ENCODE peak calls at places on chromosomes 2 and 18, in five cellular contexts. One of them, this sample, is unnamed.
A peak's percentile ranks its signal among the peaks of the same experiment; 100 is the strongest.

GRCh38 chr2:214232266-214232665 is 178.6 kb upstream of the VWC2L start:
- DNase-seq in T-helper 17 cell: no peak
- DNase-seq in fibroblast of lung: peak; percentile 30
- DNase-seq in NCI-H1105: no peak
- DNase-seq in activated naive CD8-positive, alpha-beta T cell treated with anti-CD3 and anti-CD28 coated beads, Interleukin-2, amount 50 U/mL, for 24 hours: no peak
- DNase-seq in this sample: no peak

GRCh38 chr2:20231632-20232031 is 6.7 kb upstream of the SDC1 start:
- DNase-seq in T-helper 17 cell: peak; percentile 6
- DNase-seq in fibroblast of lung: peak; percentile 72
- DNase-seq in NCI-H1105: no peak
- DNase-seq in activated naive CD8-positive, alpha-beta T cell treated with anti-CD3 and anti-CD28 coated beads, Interleukin-2, amount 50 U/mL, for 24 hours: no peak
- DNase-seq in this sample: peak; percentile 51

GRCh38 chr2:55772309-55772980 is 78.8 kb upstream of the PNPT1 start:
- DNase-seq in T-helper 17 cell: no peak
- DNase-seq in fibroblast of lung: no peak
- DNase-seq in NCI-H1105: no peak
- DNase-seq in activated naive CD8-positive, alpha-beta T cell treated with anti-CD3 and anti-CD28 coated beads, Interleukin-2, amount 50 U/mL, for 24 hours: no peak
- DNase-seq in this sample: no peak

GRCh38 chr2:219661197-219661954 is 33.9 kb downstream of the SLC4A3 start:
- DNase-seq in T-helper 17 cell: no peak
- DNase-seq in fibroblast of lung: peak; percentile 75
- DNase-seq in NCI-H1105: no peak
- DNase-seq in activated naive CD8-positive, alpha-beta T cell treated with anti-CD3 and anti-CD28 coated beads, Interleukin-2, amount 50 U/mL, for 24 hours: no peak
- DNase-seq in this sample: no peak

GRCh38 chr18:59783138-59783537 is 85.9 kb upstream of the CCBE1 start:
- DNase-seq in T-helper 17 cell: no peak
- DNase-seq in fibroblast of lung: peak; percentile 60
- DNase-seq in NCI-H1105: peak; percentile 18
- DNase-seq in activated naive CD8-positive, alpha-beta T cell treated with anti-CD3 and anti-CD28 coated beads, Interleukin-2, amount 50 U/mL, for 24 hours: no peak
- DNase-seq in this sample: no peak

GRCh38 chr2:26968001-26968400 is 2.4 kb upstream of the MAPRE3 start:
- DNase-seq in T-helper 17 cell: no peak
- DNase-seq in fibroblast of lung: peak; percentile 83
- DNase-seq in NCI-H1105: no peak
- DNase-seq in activated naive CD8-positive, alpha-beta T cell treated with anti-CD3 and anti-CD28 coated beads, Interleukin-2, amount 50 U/mL, for 24 hours: no peak
- DNase-seq in this sample: no peak

GRCh38 chr2:64626146-64626809 is 27.4 kb downstream of the SERTAD2 start:
- DNase-seq in T-helper 17 cell: no peak
- DNase-seq in fibroblast of lung: no peak
- DNase-seq in NCI-H1105: no peak
- DNase-seq in activated naive CD8-positive, alpha-beta T cell treated with anti-CD3 and anti-CD28 coated beads, Interleukin-2, amount 50 U/mL, for 24 hours: no peak
- DNase-seq in this sample: no peak

GRCh38 chr2:191910518-191910917 is 63.6 kb upstream of the CAVIN2 start:
- DNase-seq in T-helper 17 cell: no peak
- DNase-seq in fibroblast of lung: peak; percentile 91
- DNase-seq in NCI-H1105: no peak
- DNase-seq in activated naive CD8-positive, alpha-beta T cell treated with anti-CD3 and anti-CD28 coated beads, Interleukin-2, amount 50 U/mL, for 24 hours: no peak
- DNase-seq in this sample: no peak

GRCh38 chr18:60060026-60060425 is 160.2 kb downstream of the PMAIP1 start:
- DNase-seq in T-helper 17 cell: no peak
- DNase-seq in fibroblast of lung: peak; percentile 4
- DNase-seq in NCI-H1105: no peak
- DNase-seq in activated naive CD8-positive, alpha-beta T cell treated with anti-CD3 and anti-CD28 coated beads, Interleukin-2, amount 50 U/mL, for 24 hours: no peak
- DNase-seq in this sample: no peak

GRCh38 chr2:218879881-218880748 is 537 bp upstream of the WNT10A start:
- DNase-seq in T-helper 17 cell: peak; percentile 86
- DNase-seq in fibroblast of lung: no peak
- DNase-seq in NCI-H1105: peak; percentile 65
- DNase-seq in activated naive CD8-positive, alpha-beta T cell treated with anti-CD3 and anti-CD28 coated beads, Interleukin-2, amount 50 U/mL, for 24 hours: peak; percentile 71
- DNase-seq in this sample: peak; percentile 78

GRCh38 chr2:86372641-86373502 is 35.4 kb upstream of the REEP1 start:
- DNase-seq in T-helper 17 cell: no peak
- DNase-seq in fibroblast of lung: peak; percentile 33
- DNase-seq in NCI-H1105: peak; percentile 13
- DNase-seq in activated naive CD8-positive, alpha-beta T cell treated with anti-CD3 and anti-CD28 coated beads, Interleukin-2, amount 50 U/mL, for 24 hours: peak; percentile 20
- DNase-seq in this sample: no peak

GRCh38 chr2:55949613-55950012 is 26.0 kb upstream of the EFEMP1 start:
- DNase-seq in T-helper 17 cell: no peak
- DNase-seq in fibroblast of lung: no peak
- DNase-seq in NCI-H1105: no peak
- DNase-seq in activated naive CD8-positive, alpha-beta T cell treated with anti-CD3 and anti-CD28 coated beads, Interleukin-2, amount 50 U/mL, for 24 hours: no peak
- DNase-seq in this sample: no peak

GRCh38 chr2:15284601-15285000 is 276.5 kb downstream of the NBAS start:
- DNase-seq in T-helper 17 cell: no peak
- DNase-seq in fibroblast of lung: no peak
- DNase-seq in NCI-H1105: peak; percentile 30
- DNase-seq in activated naive CD8-positive, alpha-beta T cell treated with anti-CD3 and anti-CD28 coated beads, Interleukin-2, amount 50 U/mL, for 24 hours: no peak
- DNase-seq in this sample: no peak

GRCh38 chr18:12288406-12288762 is 19.7 kb upstream of the TUBB6 start:
- DNase-seq in T-helper 17 cell: no peak
- DNase-seq in fibroblast of lung: no peak
- DNase-seq in NCI-H1105: no peak
- DNase-seq in activated naive CD8-positive, alpha-beta T cell treated with anti-CD3 and anti-CD28 coated beads, Interleukin-2, amount 50 U/mL, for 24 hours: no peak
- DNase-seq in this sample: no peak

GRCh38 chr18:34330308-34330707 is 105.6 kb upstream of the NOL4 start:
- DNase-seq in T-helper 17 cell: no peak
- DNase-seq in fibroblast of lung: no peak
- DNase-seq in NCI-H1105: no peak
- DNase-seq in activated naive CD8-positive, alpha-beta T cell treated with anti-CD3 and anti-CD28 coated beads, Interleukin-2, amount 50 U/mL, for 24 hours: no peak
- DNase-seq in this sample: no peak

GRCh38 chr2:229622495-229623355 is 91.6 kb downstream of the DNER start:
- DNase-seq in T-helper 17 cell: no peak
- DNase-seq in fibroblast of lung: peak; percentile 18
- DNase-seq in NCI-H1105: no peak
- DNase-seq in activated naive CD8-positive, alpha-beta T cell treated with anti-CD3 and anti-CD28 coated beads, Interleukin-2, amount 50 U/mL, for 24 hours: no peak
- DNase-seq in this sample: no peak

GRCh38 chr2:3766824-3767223 is 63.4 kb downstream of the DCDC2C start:
- DNase-seq in T-helper 17 cell: no peak
- DNase-seq in fibroblast of lung: no peak
- DNase-seq in NCI-H1105: no peak
- DNase-seq in activated naive CD8-positive, alpha-beta T cell treated with anti-CD3 and anti-CD28 coated beads, Interleukin-2, amount 50 U/mL, for 24 hours: no peak
- DNase-seq in this sample: no peak

GRCh38 chr2:196514641-196515040 is 124.9 kb upstream of the CCDC150 start:
- DNase-seq in T-helper 17 cell: no peak
- DNase-seq in fibroblast of lung: no peak
- DNase-seq in NCI-H1105: no peak
- DNase-seq in activated naive CD8-positive, alpha-beta T cell treated with anti-CD3 and anti-CD28 coated beads, Interleukin-2, amount 50 U/mL, for 24 hours: no peak
- DNase-seq in this sample: no peak

GRCh38 chr2:113067681-113068080 is at the start of gene IL1F10:
- DNase-seq in T-helper 17 cell: no peak
- DNase-seq in fibroblast of lung: no peak
- DNase-seq in NCI-H1105: no peak
- DNase-seq in activated naive CD8-positive, alpha-beta T cell treated with anti-CD3 and anti-CD28 coated beads, Interleukin-2, amount 50 U/mL, for 24 hours: no peak
- DNase-seq in this sample: no peak

GRCh38 chr18:3453540-3454364 is 3.8 kb downstream of the TGIF1 start:
- DNase-seq in T-helper 17 cell: no peak
- DNase-seq in fibroblast of lung: peak; percentile 99
- DNase-seq in NCI-H1105: no peak
- DNase-seq in activated naive CD8-positive, alpha-beta T cell treated with anti-CD3 and anti-CD28 coated beads, Interleukin-2, amount 50 U/mL, for 24 hours: peak; percentile 42
- DNase-seq in this sample: peak; percentile 86

GRCh38 chr2:127270663-127271062 is 23.3 kb downstream of the ERCC3 start:
- DNase-seq in T-helper 17 cell: no peak
- DNase-seq in fibroblast of lung: no peak
- DNase-seq in NCI-H1105: no peak
- DNase-seq in activated naive CD8-positive, alpha-beta T cell treated with anti-CD3 and anti-CD28 coated beads, Interleukin-2, amount 50 U/mL, for 24 hours: no peak
- DNase-seq in this sample: no peak

GRCh38 chr18:13999266-13999665 is 83.9 kb upstream of the MC2R start:
- DNase-seq in T-helper 17 cell: no peak
- DNase-seq in fibroblast of lung: no peak
- DNase-seq in NCI-H1105: no peak
- DNase-seq in activated naive CD8-positive, alpha-beta T cell treated with anti-CD3 and anti-CD28 coated beads, Interleukin-2, amount 50 U/mL, for 24 hours: no peak
- DNase-seq in this sample: no peak

GRCh38 chr2:223613017-223613950 is 11.1 kb upstream of the SCG2 start:
- DNase-seq in T-helper 17 cell: no peak
- DNase-seq in fibroblast of lung: peak; percentile 99
- DNase-seq in NCI-H1105: peak; percentile 40
- DNase-seq in activated naive CD8-positive, alpha-beta T cell treated with anti-CD3 and anti-CD28 coated beads, Interleukin-2, amount 50 U/mL, for 24 hours: no peak
- DNase-seq in this sample: peak; percentile 92

GRCh38 chr2:238462782-238463396 is 36.2 kb downstream of the ASB1 start:
- DNase-seq in T-helper 17 cell: no peak
- DNase-seq in fibroblast of lung: peak; percentile 42
- DNase-seq in NCI-H1105: peak; percentile 9
- DNase-seq in activated naive CD8-positive, alpha-beta T cell treated with anti-CD3 and anti-CD28 coated beads, Interleukin-2, amount 50 U/mL, for 24 hours: no peak
- DNase-seq in this sample: no peak

GRCh38 chr2:231133365-231134114 is 8.7 kb upstream of the HTR2B start:
- DNase-seq in T-helper 17 cell: no peak
- DNase-seq in fibroblast of lung: no peak
- DNase-seq in NCI-H1105: no peak
- DNase-seq in activated naive CD8-positive, alpha-beta T cell treated with anti-CD3 and anti-CD28 coated beads, Interleukin-2, amount 50 U/mL, for 24 hours: no peak
- DNase-seq in this sample: no peak

GRCh38 chr2:64931536-64932326 is 57.5 kb upstream of the SLC1A4 start:
- DNase-seq in T-helper 17 cell: no peak
- DNase-seq in fibroblast of lung: no peak
- DNase-seq in NCI-H1105: no peak
- DNase-seq in activated naive CD8-positive, alpha-beta T cell treated with anti-CD3 and anti-CD28 coated beads, Interleukin-2, amount 50 U/mL, for 24 hours: no peak
- DNase-seq in this sample: no peak

GRCh38 chr2:67641709-67642397 is 244.7 kb downstream of the ETAA1 start:
- DNase-seq in T-helper 17 cell: no peak
- DNase-seq in fibroblast of lung: peak; percentile 80
- DNase-seq in NCI-H1105: no peak
- DNase-seq in activated naive CD8-positive, alpha-beta T cell treated with anti-CD3 and anti-CD28 coated beads, Interleukin-2, amount 50 U/mL, for 24 hours: no peak
- DNase-seq in this sample: no peak

This sample was measured in aorta.